ENCODE peak calls at places on chromosomes 2 and 18, in eight cellular contexts. U is A549, J is Peyer's patch, E is right lobe of liver, C is transverse colon, S is suprapubic skin, V is uterus, Z is HCT116. D is an unnamed sample.

GRCh38 chr2:233832869-233833812 is 21.2 kb downstream of the HJURP start:
- DNase-seq in C (peak), Z (peak), V (peak), J (peak), E (no peak), S (peak), U (peak), D (peak)

GRCh38 chr2:200378652-200379290 is 72.3 kb downstream of the SPATS2L start:
- DNase-seq in V (no peak), J (no peak), E (no peak), Z (no peak), C (no peak), S (no peak), U (no peak), D (no peak)

GRCh38 chr2:231467016-231467545 is 2.8 kb upstream of the NCL start:
- DNase-seq in C (no peak), V (no peak), J (no peak), S (peak), Z (no peak), U (no peak), E (no peak), D (no peak)

GRCh38 chr2:28980368-28981015 is 606 bp upstream of the TOGARAM2 start:
- DNase-seq in E (no peak), S (no peak), C (no peak), Z (no peak), J (no peak), U (no peak), V (no peak), D (no peak)

GRCh38 chr18:41096504-41096903 is 858.5 kb upstream of the PIK3C3 start:
- DNase-seq in J (no peak), Z (no peak), C (no peak), V (no peak), U (no peak), E (no peak), S (no peak), D (no peak)

GRCh38 chr2:120605231-120605935 is 130.3 kb upstream of the GLI2 start:
- DNase-seq in U (no peak), S (no peak), E (peak), J (no peak), Z (no peak), V (no peak), C (no peak), D (no peak)

GRCh38 chr2:234191819-234192407 is 141.4 kb downstream of the SPP2 start:
- DNase-seq in Z (peak), J (no peak), S (no peak), V (no peak), E (no peak), U (peak), C (no peak), D (no peak)

GRCh38 chr2:64751286-64752260 is 97.9 kb upstream of the SERTAD2 start:
- DNase-seq in S (peak), J (peak), C (peak), Z (peak), E (peak), U (peak), V (peak), D (peak)

GRCh38 chr2:170493698-170494097 is 221.4 kb upstream of the SP5 start:
- DNase-seq in U (no peak), J (no peak), C (no peak), S (no peak), Z (no peak), E (no peak), V (no peak), D (no peak)

GRCh38 chr2:9639000-9639602 is 8.3 kb upstream of the YWHAQ start:
- DNase-seq in V (peak), E (no peak), J (no peak), U (peak), Z (no peak), C (no peak), S (no peak), D (no peak)

GRCh38 chr2:222610746-222611145 is 45.1 kb downstream of the FARSB start:
- DNase-seq in V (no peak), C (no peak), U (no peak), Z (no peak), S (no peak), J (no peak), E (no peak), D (no peak)

GRCh38 chr2:46098606-46099005 is 198.6 kb upstream of the EPAS1 start:
- DNase-seq in S (no peak), E (no peak), C (no peak), Z (no peak), U (peak), J (no peak), V (no peak), D (no peak)

GRCh38 chr2:217797170-217797569 is 205.6 kb downstream of the TNS1 start:
- DNase-seq in E (no peak), C (no peak), U (no peak), S (no peak), V (no peak), J (no peak), Z (no peak), D (peak)

GRCh38 chr18:55287146-55287806 is 300.7 kb downstream of the TCF4 start:
- DNase-seq in S (no peak), Z (no peak), J (no peak), U (no peak), C (no peak), E (no peak), V (no peak), D (no peak)

GRCh38 chr2:173407176-173407575 is 52.5 kb downstream of the CDCA7 start:
- DNase-seq in C (no peak), J (no peak), S (no peak), V (no peak), U (no peak), Z (no peak), E (no peak), D (no peak)

GRCh38 chr2:30684546-30684945 is 122.7 kb downstream of the CAPN13 start:
- DNase-seq in J (no peak), C (no peak), V (no peak), S (no peak), U (no peak), Z (no peak), E (no peak), D (no peak)

GRCh38 chr2:26196683-26197418 is 24.0 kb downstream of the GAREM2 start:
- DNase-seq in Z (no peak), J (no peak), C (no peak), E (no peak), V (no peak), S (no peak), U (no peak), D (no peak)

GRCh38 chr2:117980783-117981676 is 32.8 kb downstream of the CCDC93 start:
- DNase-seq in Z (no peak), E (no peak), J (no peak), U (no peak), C (no peak), S (no peak), V (no peak), D (no peak)

GRCh38 chr18:46296656-46297055 is 192.5 kb downstream of the HAUS1 start:
- DNase-seq in E (no peak), C (no peak), U (no peak), J (peak), Z (no peak), S (no peak), V (no peak), D (peak)

GRCh38 chr2:230643576-230644291 is 68.9 kb upstream of the CAB39 start:
- DNase-seq in Z (no peak), E (peak), J (peak), U (no peak), S (peak), C (no peak), V (no peak), D (peak)

GRCh38 chr18:27165412-27165811 is 19.7 kb downstream of the CHST9 start:
- DNase-seq in U (no peak), V (no peak), J (no peak), Z (no peak), S (no peak), E (no peak), C (no peak), D (no peak)

GRCh38 chr18:519019-519879 is 18.7 kb upstream of the COLEC12 start:
- DNase-seq in U (no peak), V (peak), S (no peak), J (no peak), Z (no peak), C (peak), E (no peak), D (no peak)

GRCh38 chr2:140551291-140551690 is 1579.5 kb downstream of the LRP1B start:
- DNase-seq in C (no peak), E (no peak), U (no peak), S (no peak), J (no peak), V (no peak), Z (no peak), D (no peak)

GRCh38 chr2:23900133-23900926 is 26.6 kb downstream of the ATAD2B start:
- DNase-seq in U (peak), S (peak), C (peak), E (no peak), V (no peak), Z (peak), J (no peak), D (no peak)

GRCh38 chr2:32697156-32697555 is 69.3 kb downstream of the TTC27 start:
- DNase-seq in J (no peak), C (no peak), Z (no peak), U (no peak), V (no peak), S (no peak), E (no peak), D (no peak)

GRCh38 chr2:118310016-118310877 is 222.0 kb downstream of the INSIG2 start:
- DNase-seq in S (peak), U (no peak), J (no peak), V (no peak), Z (no peak), E (no peak), C (peak), D (peak)

GRCh38 chr2:19767876-19768275 is 133.9 kb downstream of the TTC32 start:
- DNase-seq in S (no peak), V (no peak), U (no peak), J (no peak), C (no peak), E (no peak), Z (no peak), D (no peak)

GRCh38 chr2:125638345-125638744 is 1017.6 kb upstream of the GYPC start:
- DNase-seq in C (no peak), Z (no peak), E (no peak), U (no peak), J (no peak), V (no peak), S (no peak), D (no peak)

GRCh38 chr2:129575880-129576279 is 403.6 kb upstream of the RAB6C start:
- DNase-seq in J (no peak), S (no peak), Z (no peak), V (no peak), C (no peak), U (no peak), E (no peak), D (no peak)

GRCh38 chr2:126784636-126785035 is 114.1 kb upstream of the TEX51 start:
- DNase-seq in E (no peak), Z (no peak), C (no peak), S (no peak), V (no peak), U (no peak), J (no peak), D (no peak)

GRCh38 chr2:88836351-88836750 is 144.9 kb downstream of the RPIA start:
- DNase-seq in J (no peak), V (no peak), S (no peak), E (no peak), C (no peak), Z (no peak), U (no peak), D (no peak)

GRCh38 chr18:11689972-11690570 is 1.0 kb downstream of the GNAL start:
- DNase-seq in Z (no peak), S (no peak), C (no peak), E (no peak), J (no peak), U (peak), V (peak), D (peak)

GRCh38 chr2:29878898-29879297 is 42.5 kb downstream of the ALK start:
- DNase-seq in Z (peak), S (no peak), E (no peak), V (no peak), J (no peak), C (no peak), U (peak), D (no peak)

GRCh38 chr2:113052767-113053166 is at the start of gene IL36B:
- DNase-seq in E (no peak), Z (no peak), V (no peak), S (no peak), U (no peak), C (no peak), J (no peak), D (no peak)

GRCh38 chr2:80560298-80560697 is 255.7 kb upstream of the LRRTM1 start:
- DNase-seq in J (no peak), E (no peak), U (no peak), C (no peak), Z (no peak), V (no peak), S (no peak), D (no peak)

GRCh38 chr2:132416080-132416911 is at the start of gene GPR39:
- DNase-seq in C (peak), J (peak), U (peak), V (peak), S (peak), E (peak), Z (peak), D (peak)

GRCh38 chr18:68429809-68430208 is 285.1 kb downstream of the TMX3 start:
- DNase-seq in S (no peak), Z (no peak), V (no peak), J (no peak), C (no peak), U (no peak), E (no peak), D (no peak)

GRCh38 chr2:42124051-42124813 is 44.9 kb upstream of the EML4 start:
- DNase-seq in E (no peak), Z (no peak), V (no peak), C (no peak), U (no peak), S (no peak), J (no peak), D (no peak)

GRCh38 chr2:5672749-5673147 is 19.4 kb upstream of the SOX11 start:
- DNase-seq in U (no peak), E (no peak), V (no peak), S (no peak), Z (no peak), C (no peak), J (no peak), D (no peak)

GRCh38 chr2:99180755-99181647 is at the start of the genes MITD1 and MRPL30:
- DNase-seq in U (peak), S (peak), Z (peak), C (peak), J (peak), V (peak), E (peak), D (peak)
- TF ChIP-seq POLR2A in U (peak), S (peak), Z (peak), C (peak), J (peak), V (peak), E (peak), D (no peak)

GRCh38 chr18:70291295-70291574 is 2.4 kb downstream of the SOCS6 start:
- DNase-seq in E (no peak), S (no peak), J (no peak), Z (no peak), C (no peak), V (no peak), U (no peak), D (no peak)
- H3K4me3 ChIP-seq in E (no peak), S (peak), J (no peak), Z (peak), C (no peak), V (no peak), U (peak), D (no peak)

GRCh38 chr2:134466141-134466540 is 212.3 kb downstream of the MGAT5 start:
- DNase-seq in Z (peak), U (no peak), V (no peak), E (no peak), J (no peak), S (no peak), C (no peak), D (peak)
- TF ChIP-seq CTCF in Z (peak), U (peak), V (no peak), E (peak), J (no peak), S (no peak), C (peak), D (no peak)

DNA sequence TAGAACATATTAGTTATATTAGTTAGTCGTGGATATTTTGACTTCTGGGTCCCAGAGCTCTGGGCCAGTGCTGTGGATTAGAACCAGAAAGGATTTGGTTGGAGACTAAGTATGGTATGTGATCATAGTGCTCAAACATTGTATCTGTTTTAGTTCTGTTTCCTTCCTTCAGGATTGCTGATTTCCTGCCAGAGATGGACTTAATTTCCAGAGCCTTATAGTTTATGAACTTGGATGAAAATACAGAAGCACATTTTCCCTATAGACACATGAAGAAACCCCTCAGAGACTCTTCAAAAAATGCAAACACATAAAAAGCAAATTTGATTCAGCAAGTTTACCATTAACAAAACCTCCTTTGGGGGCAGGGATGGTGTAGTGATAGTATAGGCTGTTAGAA is 88.6 kb upstream of the EFEMP1 start:
- DNase-seq in E (no peak), C (no peak), V (no peak), S (no peak), J (no peak), Z (no peak), U (no peak), D (no peak)
- TF ChIP-seq POLR2A in E (no peak), C (no peak), V (no peak), S (no peak), J (no peak), Z (no peak), U (no peak), D (no peak)

D was measured in lower leg skin.